ENCODE peak calls at places on chromosomes 3 and 15, in four cellular contexts. One of them, this sample, is unnamed.
A peak's percentile ranks its signal among the peaks of the same experiment; 100 is the strongest.

GRCh38 chr3:157290761-157291160 is 130.8 kb upstream of the CCNL1 start:
- DNase-seq in upper lobe of right lung: no peak
- DNase-seq in GM23248: peak; percentile 74
- DNase-seq in psoas muscle: no peak
- DNase-seq in this sample: no peak

GRCh38 chr15:39888809-39889208 is 31.3 kb downstream of the GPR176 start:
- DNase-seq in upper lobe of right lung: no peak
- DNase-seq in GM23248: no peak
- DNase-seq in psoas muscle: no peak
- DNase-seq in this sample: no peak

GRCh38 chr15:70964686-70965085 is 72.1 kb downstream of the LRRC49 start:
- DNase-seq in upper lobe of right lung: no peak
- DNase-seq in GM23248: no peak
- DNase-seq in psoas muscle: no peak
- DNase-seq in this sample: no peak

GRCh38 chr3:27431116-27431515 is 53.1 kb downstream of the SLC4A7 start:
- DNase-seq in upper lobe of right lung: no peak
- DNase-seq in GM23248: peak; percentile 98
- DNase-seq in psoas muscle: no peak
- DNase-seq in this sample: no peak

GRCh38 chr3:25664810-25665645 is at the start of gene TOP2B:
- DNase-seq in upper lobe of right lung: peak; percentile 97
- DNase-seq in GM23248: peak; percentile 97
- DNase-seq in psoas muscle: peak; percentile 98
- DNase-seq in this sample: peak; percentile 97

GRCh38 chr3:126083511-126083912 is 412 bp downstream of the SLC41A3 start:
- DNase-seq in upper lobe of right lung: peak; percentile 76
- DNase-seq in GM23248: peak; percentile 73
- DNase-seq in psoas muscle: no peak
- DNase-seq in this sample: peak; percentile 83

GRCh38 chr3:109825971-109826810 is 488.8 kb upstream of the DPPA4 start:
- DNase-seq in upper lobe of right lung: no peak
- DNase-seq in GM23248: no peak
- DNase-seq in psoas muscle: no peak
- DNase-seq in this sample: no peak

GRCh38 chr15:46089438-46090044 is 454.7 kb downstream of the SQOR start:
- DNase-seq in upper lobe of right lung: no peak
- DNase-seq in GM23248: no peak
- DNase-seq in psoas muscle: no peak
- DNase-seq in this sample: no peak

GRCh38 chr3:103002447-103002846 is 567.6 kb downstream of the ZPLD1 start:
- DNase-seq in upper lobe of right lung: no peak
- DNase-seq in GM23248: peak; percentile 7
- DNase-seq in psoas muscle: no peak
- DNase-seq in this sample: no peak

GRCh38 chr3:63429905-63430304 is 151.8 kb downstream of the SYNPR start:
- DNase-seq in upper lobe of right lung: no peak
- DNase-seq in GM23248: no peak
- DNase-seq in psoas muscle: no peak
- DNase-seq in this sample: no peak

GRCh38 chr3:140198242-140198641 is 263.3 kb downstream of the CLSTN2 start:
- DNase-seq in upper lobe of right lung: no peak
- DNase-seq in GM23248: no peak
- DNase-seq in psoas muscle: no peak
- DNase-seq in this sample: no peak

GRCh38 chr15:58932791-58933310 is 628 bp downstream of the SLTM start:
- DNase-seq in upper lobe of right lung: no peak
- DNase-seq in GM23248: peak; percentile 75
- DNase-seq in psoas muscle: no peak
- DNase-seq in this sample: no peak

GRCh38 chr15:58933311-58934113 is at the start of gene SLTM:
- DNase-seq in upper lobe of right lung: peak; percentile 98
- DNase-seq in GM23248: peak; percentile 98
- DNase-seq in psoas muscle: peak; percentile 97
- DNase-seq in this sample: peak; percentile 96

GRCh38 chr15:58934114-58934447 is 602 bp upstream of the SLTM start:
- DNase-seq in upper lobe of right lung: no peak
- DNase-seq in GM23248: no peak
- DNase-seq in psoas muscle: no peak
- DNase-seq in this sample: no peak

GRCh38 chr15:58929891-58930416 is 3.5 kb downstream of the SLTM start:
- DNase-seq in upper lobe of right lung: no peak
- DNase-seq in GM23248: no peak
- DNase-seq in psoas muscle: no peak
- DNase-seq in this sample: no peak

DNA sequence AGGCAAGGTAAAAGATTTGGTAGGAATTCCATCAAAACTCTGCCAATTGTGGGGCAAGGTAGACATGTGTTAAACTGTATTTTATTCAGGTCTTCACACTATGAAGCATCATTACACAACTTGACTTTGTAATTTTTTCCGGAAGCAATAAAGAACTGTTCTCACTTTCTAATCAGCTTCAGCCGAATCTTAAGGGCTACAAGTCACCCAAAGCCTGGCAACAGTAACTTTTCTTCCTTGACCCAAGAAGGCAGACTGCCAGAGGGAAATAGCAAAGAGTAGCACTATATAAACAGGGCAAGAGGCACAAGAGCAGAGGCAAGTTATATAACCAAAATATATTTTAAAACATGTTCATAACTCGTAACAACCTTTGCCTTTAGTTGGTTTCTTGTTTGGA is 1.5 kb downstream of the SLTM start:
- DNase-seq in upper lobe of right lung: no peak
- DNase-seq in GM23248: peak; percentile 78
- DNase-seq in psoas muscle: no peak
- DNase-seq in this sample: no peak
- H3K4me3 ChIP-seq in upper lobe of right lung: peak overlapping the region; percentile 86
- H3K4me3 ChIP-seq in GM23248: peak overlapping the region; percentile 99
- H3K4me3 ChIP-seq in psoas muscle: peak overlapping the region; percentile 93
- H3K4me3 ChIP-seq in this sample: peak overlapping the region; percentile 78

GRCh38 chr15:26712350-26712749 is 60.5 kb downstream of the GABRB3 start:
- DNase-seq in upper lobe of right lung: no peak
- DNase-seq in GM23248: no peak
- DNase-seq in psoas muscle: no peak
- DNase-seq in this sample: no peak
- H3K9me3 ChIP-seq in upper lobe of right lung: no peaks in the 10 kb centered on the region
- H3K9me3 ChIP-seq in GM23248: no peaks in the 10 kb centered on the region
- H3K9me3 ChIP-seq in psoas muscle: no peaks in the 10 kb centered on the region
- H3K9me3 ChIP-seq in this sample: peaks cover 2% of the 10 kb centered on the region

GRCh38 chr15:90084876-90085423 is 17.3 kb downstream of the IDH2 start:
- DNase-seq in upper lobe of right lung: no peak
- DNase-seq in GM23248: no peak
- DNase-seq in psoas muscle: no peak
- DNase-seq in this sample: no peak

GRCh38 chr15:90085565-90085964 is 16.7 kb downstream of the IDH2 start:
- DNase-seq in upper lobe of right lung: no peak
- DNase-seq in GM23248: no peak
- DNase-seq in psoas muscle: peak; percentile 28
- DNase-seq in this sample: no peak

GRCh38 chr15:90083954-90084607 is 18.2 kb downstream of the IDH2 start:
- DNase-seq in upper lobe of right lung: no peak
- DNase-seq in GM23248: no peak
- DNase-seq in psoas muscle: no peak
- DNase-seq in this sample: no peak

GRCh38 chr15:90087454-90088154 is 14.7 kb downstream of the IDH2 start:
- DNase-seq in upper lobe of right lung: no peak
- DNase-seq in GM23248: peak; percentile 51
- DNase-seq in psoas muscle: peak; percentile 54
- DNase-seq in this sample: no peak

DNA sequence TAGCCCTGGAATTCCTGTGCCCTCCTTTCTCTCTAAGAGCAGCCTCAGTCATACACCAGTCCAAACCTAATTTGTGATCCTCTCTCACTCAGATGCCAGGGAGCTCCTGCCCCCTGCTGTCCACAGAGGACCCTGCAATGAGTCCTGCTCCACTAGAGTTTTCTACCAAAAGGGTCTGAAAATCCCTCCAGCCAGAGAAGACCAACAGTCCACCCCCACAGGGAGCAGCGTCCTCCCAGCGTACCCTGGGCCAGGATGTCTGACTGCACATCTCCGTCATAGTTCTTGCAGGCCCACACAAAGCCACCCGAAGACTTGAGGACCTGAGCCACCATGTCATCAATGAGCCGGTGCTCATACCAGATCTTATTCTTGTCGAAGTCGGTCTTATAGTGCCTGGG is 15.4 kb downstream of the IDH2 start:
- DNase-seq in upper lobe of right lung: peak; percentile 74
- DNase-seq in GM23248: peak; percentile 63
- DNase-seq in psoas muscle: peak; percentile 50
- DNase-seq in this sample: peak; percentile 68
- H3K4me3 ChIP-seq in upper lobe of right lung: no peak overlapping the region
- H3K4me3 ChIP-seq in GM23248: no peak overlapping the region
- H3K4me3 ChIP-seq in psoas muscle: no peak overlapping the region
- H3K4me3 ChIP-seq in this sample: no peak overlapping the region

DNA sequence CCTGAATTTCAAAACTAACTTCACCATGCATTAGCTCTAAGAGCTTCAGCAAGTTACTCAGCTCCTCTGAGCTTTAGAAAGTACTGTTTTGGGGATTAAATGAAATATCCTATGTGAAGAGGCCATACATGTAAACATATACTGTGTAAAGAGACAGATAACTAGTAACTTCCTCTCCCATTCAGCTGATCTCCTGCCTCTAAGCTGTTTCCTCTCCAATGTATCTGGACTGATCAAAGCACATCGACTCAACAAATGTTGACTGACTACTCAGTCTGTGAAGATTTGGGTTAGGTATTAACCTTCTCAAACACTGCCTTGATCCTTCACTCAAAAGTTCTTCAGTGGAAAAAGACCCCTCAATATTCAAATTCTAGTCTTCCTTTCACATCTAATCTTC is 82.0 kb downstream of the BOC start:
- DNase-seq in upper lobe of right lung: no peak
- DNase-seq in GM23248: no peak
- DNase-seq in psoas muscle: no peak
- DNase-seq in this sample: no peak
- H3K9me3 ChIP-seq in upper lobe of right lung: no peaks in the 10 kb centered on the region
- H3K9me3 ChIP-seq in GM23248: no peaks in the 10 kb centered on the region
- H3K9me3 ChIP-seq in psoas muscle: no peaks in the 10 kb centered on the region
- H3K9me3 ChIP-seq in this sample: no peaks in the 10 kb centered on the region

GRCh38 chr3:197753263-197753662 is 3.6 kb downstream of the FYTTD1 start:
- DNase-seq in upper lobe of right lung: no peak
- DNase-seq in GM23248: peak; percentile 40
- DNase-seq in psoas muscle: no peak
- DNase-seq in this sample: no peak

GRCh38 chr3:197749601-197750395 is at the start of gene FYTTD1:
- DNase-seq in upper lobe of right lung: peak; percentile 96
- DNase-seq in GM23248: peak; percentile 96
- DNase-seq in psoas muscle: peak; percentile 97
- DNase-seq in this sample: peak; percentile 95

GRCh38 chr3:197750863-197751737 is 1.4 kb downstream of the FYTTD1 start:
- DNase-seq in upper lobe of right lung: peak; percentile 73
- DNase-seq in GM23248: peak; percentile 77
- DNase-seq in psoas muscle: peak; percentile 90
- DNase-seq in this sample: peak; percentile 74

GRCh38 chr3:197750396-197750831 is 731 bp downstream of the FYTTD1 start:
- DNase-seq in upper lobe of right lung: peak; percentile 85
- DNase-seq in GM23248: peak; percentile 92
- DNase-seq in psoas muscle: peak; percentile 83
- DNase-seq in this sample: peak; percentile 79

DNA sequence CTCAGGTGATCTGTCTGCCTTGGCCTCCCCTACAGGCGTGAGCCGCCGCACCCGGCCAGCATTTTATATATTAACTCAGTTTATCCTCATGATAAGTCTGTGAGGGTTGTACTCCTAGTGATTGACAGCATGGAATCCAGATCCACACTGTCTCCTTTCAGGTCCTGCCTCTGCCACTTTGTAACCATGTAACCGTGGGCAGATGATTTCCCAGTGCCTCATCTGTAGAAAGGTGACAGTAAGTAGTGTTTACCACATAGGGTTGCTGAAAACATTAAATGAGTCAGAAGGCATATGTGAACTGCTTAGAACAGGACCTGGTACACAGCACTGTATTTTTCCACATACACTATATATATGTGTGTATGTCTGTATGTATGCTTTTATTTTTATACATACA is 2.4 kb downstream of the FYTTD1 start:
- DNase-seq in upper lobe of right lung: no peak
- DNase-seq in GM23248: peak; percentile 20
- DNase-seq in psoas muscle: no peak
- DNase-seq in this sample: no peak
- H3K4me3 ChIP-seq in upper lobe of right lung: peak overlapping the region; percentile 88
- H3K4me3 ChIP-seq in GM23248: peak overlapping the region; percentile 84
- H3K4me3 ChIP-seq in psoas muscle: peak overlapping the region; percentile 92
- H3K4me3 ChIP-seq in this sample: no peak overlapping the region

GRCh38 chr3:136904746-136905145 is 42.7 kb downstream of the NCK1 start:
- DNase-seq in upper lobe of right lung: no peak
- DNase-seq in GM23248: no peak
- DNase-seq in psoas muscle: no peak
- DNase-seq in this sample: no peak
- H3K9me3 ChIP-seq in upper lobe of right lung: peaks cover 12% of the 10 kb centered on the region
- H3K9me3 ChIP-seq in GM23248: no peaks in the 10 kb centered on the region
- H3K9me3 ChIP-seq in psoas muscle: peaks cover 18% of the 10 kb centered on the region
- H3K9me3 ChIP-seq in this sample: peaks cover 3% of the 10 kb centered on the region

GRCh38 chr15:78996876-78997275 is 52.0 kb upstream of the CTSH start:
- DNase-seq in upper lobe of right lung: no peak
- DNase-seq in GM23248: no peak
- DNase-seq in psoas muscle: peak; percentile 45
- DNase-seq in this sample: peak; percentile 38
- H3K4me3 ChIP-seq in upper lobe of right lung: peak overlapping the region; percentile 29
- H3K4me3 ChIP-seq in GM23248: no peak overlapping the region
- H3K4me3 ChIP-seq in psoas muscle: no peak overlapping the region
- H3K4me3 ChIP-seq in this sample: no peak overlapping the region

DNA sequence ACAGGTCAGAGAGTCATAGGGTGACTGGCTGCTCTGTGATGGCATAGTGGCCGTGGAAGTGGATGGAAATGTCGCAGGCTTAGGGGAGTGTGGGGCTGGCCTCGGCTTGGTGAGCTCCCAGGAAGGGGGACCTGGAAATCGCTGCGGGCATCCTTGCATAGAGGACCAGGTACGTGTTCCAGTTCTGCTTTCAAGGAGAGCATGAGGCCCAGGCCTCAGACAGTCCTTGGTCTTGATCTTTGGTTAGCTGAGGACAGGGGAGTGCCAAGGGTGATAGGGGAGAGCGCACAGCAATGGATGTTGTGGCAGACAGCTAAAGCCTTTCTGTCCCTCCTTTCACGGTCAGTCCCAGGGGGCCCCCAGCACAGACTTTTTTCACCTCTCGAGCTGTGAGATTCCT is 110.5 kb downstream of the SNRPN start:
- DNase-seq in upper lobe of right lung: no peak
- DNase-seq in GM23248: no peak
- DNase-seq in psoas muscle: no peak
- DNase-seq in this sample: no peak
- H3K9me3 ChIP-seq in upper lobe of right lung: peaks cover 100% of the 10 kb centered on the region
- H3K9me3 ChIP-seq in GM23248: no peaks in the 10 kb centered on the region
- H3K9me3 ChIP-seq in psoas muscle: peaks cover 98% of the 10 kb centered on the region
- H3K9me3 ChIP-seq in this sample: peaks cover 97% of the 10 kb centered on the region

This sample was measured in aorta.